ENCODE peak calls at places on chromosome 20, in ten cellular contexts. W, D, A, Q, N, X, T, L, V and Y are unnamed samples.

GRCh38 chr20:6756961-6757595 is 10.4 kb upstream of the BMP2 start:
- DNase-seq in L (no peak), X (no peak), W (no peak), D (no peak), T (no peak), A (no peak), Q (no peak), V (no peak), N (no peak), Y (no peak)

GRCh38 chr20:23149623-23150279 is 63.6 kb upstream of the CD93 start:
- DNase-seq in N (no peak), D (peak), X (no peak), L (no peak), A (no peak), Q (no peak), W (no peak), T (no peak), V (no peak), Y (no peak)

GRCh38 chr20:18743665-18744440 is 69.7 kb upstream of the SCP2D1 start:
- DNase-seq in X (no peak), T (no peak), N (no peak), A (no peak), Q (no peak), D (no peak), V (no peak), L (no peak), W (no peak), Y (no peak)

GRCh38 chr20:41249371-41249770 is 68.2 kb downstream of the ZHX3 start:
- DNase-seq in W (peak), T (no peak), N (peak), Q (no peak), D (no peak), L (peak), V (peak), X (no peak), A (no peak), Y (peak)

GRCh38 chr20:7285918-7286556 is 518.6 kb downstream of the BMP2 start:
- DNase-seq in L (peak), D (peak), V (peak), W (peak), A (peak), X (peak), T (peak), N (no peak), Q (peak), Y (peak)

GRCh38 chr20:11672959-11673358 is 244.7 kb upstream of the BTBD3 start:
- DNase-seq in Q (no peak), A (no peak), W (no peak), V (no peak), D (no peak), T (no peak), X (no peak), L (no peak), N (no peak), Y (no peak)

GRCh38 chr20:7496394-7497111 is 443.7 kb downstream of the HAO1 start:
- DNase-seq in A (no peak), W (peak), V (no peak), D (no peak), N (no peak), X (no peak), L (no peak), T (no peak), Q (no peak), Y (no peak)

GRCh38 chr20:43463133-43463863 is 5.6 kb downstream of the SRSF6 start:
- DNase-seq in L (no peak), W (no peak), V (no peak), Q (no peak), N (no peak), T (no peak), D (no peak), A (no peak), X (no peak), Y (no peak)

GRCh38 chr20:36815454-36816091 is 42.0 kb upstream of the DSN1 start:
- DNase-seq in V (no peak), Q (no peak), A (no peak), T (no peak), L (no peak), D (no peak), X (no peak), N (no peak), W (no peak), Y (no peak)

GRCh38 chr20:20491784-20492145 is 123.9 kb downstream of the INSM1 start:
- DNase-seq in V (no peak), L (no peak), D (no peak), W (no peak), T (no peak), X (no peak), N (no peak), A (no peak), Q (no peak), Y (no peak)

GRCh38 chr20:62426678-62427077 is 661 bp downstream of the RBBP8NL start:
- DNase-seq in A (peak), N (no peak), D (peak), X (peak), W (no peak), Q (peak), T (peak), V (peak), L (no peak), Y (no peak)

GRCh38 chr20:31410011-31410410 is 4.0 kb upstream of the DEFB121 start:
- DNase-seq in Q (no peak), A (no peak), W (no peak), N (no peak), L (no peak), D (no peak), V (no peak), X (no peak), T (no peak), Y (no peak)

GRCh38 chr20:3082306-3082951 is 2.1 kb downstream of the AVP start:
- DNase-seq in L (no peak), A (no peak), T (no peak), D (no peak), V (peak), N (no peak), Q (no peak), X (peak), W (no peak), Y (no peak)

GRCh38 chr20:63525968-63526367 is 5.4 kb downstream of the PPDPF start:
- DNase-seq in W (no peak), T (no peak), V (no peak), A (peak), Q (no peak), L (no peak), N (no peak), D (no peak), X (no peak), Y (no peak)

GRCh38 chr20:7770046-7770445 is 170.2 kb downstream of the HAO1 start:
- DNase-seq in L (no peak), X (no peak), A (no peak), V (no peak), D (no peak), W (no peak), N (no peak), T (no peak), Q (no peak), Y (no peak)

DNA sequence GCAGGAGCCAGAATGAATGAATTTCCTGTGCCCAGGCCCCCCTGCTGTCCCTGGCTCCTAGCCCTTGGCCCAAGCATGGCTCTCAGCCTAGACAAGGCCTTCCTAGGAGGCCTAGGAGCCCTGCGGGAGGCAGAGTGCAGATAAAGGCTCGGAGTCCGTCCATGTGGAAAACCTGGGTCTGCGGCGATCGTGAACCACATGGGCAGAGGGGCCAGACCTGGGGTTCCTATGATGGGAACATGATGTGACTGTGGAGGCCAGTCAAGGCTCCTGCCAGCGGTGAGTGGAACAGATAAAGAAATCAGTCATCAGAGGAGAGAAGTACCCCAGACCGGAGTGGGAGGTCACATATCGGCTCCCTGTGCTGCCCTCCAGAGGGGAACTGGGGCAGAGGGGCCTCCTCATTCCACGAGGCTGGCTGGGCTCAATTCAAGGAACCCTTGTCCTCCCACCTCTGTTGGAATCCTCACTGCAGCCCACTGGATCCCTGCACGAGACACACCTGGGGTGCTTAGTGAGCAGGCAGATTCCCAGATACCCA is 5.8 kb upstream of the VSTM2L start:
- DNase-seq in A (no peak), L (peak), X (peak), W (peak), Q (no peak), N (no peak), V (no peak), T (no peak), D (no peak), Y (no peak)
- TF ChIP-seq CTCF in A (peak), L (peak), X (peak), W (peak), Q (no peak), N (no peak), V (peak), T (no peak), D (no peak), Y (no peak)

GRCh38 chr20:35340436-35340835 is 48.2 kb upstream of the FAM83C start:
- DNase-seq in T (no peak), W (no peak), N (no peak), L (no peak), D (no peak), A (no peak), Q (no peak), X (no peak), V (no peak), Y (no peak)

GRCh38 chr20:35345189-35345588 is 53.0 kb upstream of the FAM83C start:
- DNase-seq in X (no peak), W (no peak), L (no peak), A (no peak), N (no peak), Q (no peak), D (no peak), T (no peak), V (no peak), Y (no peak)

GRCh38 chr20:35344354-35344837 is 52.2 kb upstream of the FAM83C start:
- DNase-seq in A (no peak), L (no peak), V (peak), N (no peak), D (peak), W (peak), X (no peak), Q (peak), T (peak), Y (no peak)

GRCh38 chr20:35341366-35342028 is 49.3 kb upstream of the FAM83C start:
- DNase-seq in T (no peak), V (no peak), A (no peak), X (peak), L (no peak), N (no peak), Q (no peak), D (no peak), W (no peak), Y (no peak)

DNA sequence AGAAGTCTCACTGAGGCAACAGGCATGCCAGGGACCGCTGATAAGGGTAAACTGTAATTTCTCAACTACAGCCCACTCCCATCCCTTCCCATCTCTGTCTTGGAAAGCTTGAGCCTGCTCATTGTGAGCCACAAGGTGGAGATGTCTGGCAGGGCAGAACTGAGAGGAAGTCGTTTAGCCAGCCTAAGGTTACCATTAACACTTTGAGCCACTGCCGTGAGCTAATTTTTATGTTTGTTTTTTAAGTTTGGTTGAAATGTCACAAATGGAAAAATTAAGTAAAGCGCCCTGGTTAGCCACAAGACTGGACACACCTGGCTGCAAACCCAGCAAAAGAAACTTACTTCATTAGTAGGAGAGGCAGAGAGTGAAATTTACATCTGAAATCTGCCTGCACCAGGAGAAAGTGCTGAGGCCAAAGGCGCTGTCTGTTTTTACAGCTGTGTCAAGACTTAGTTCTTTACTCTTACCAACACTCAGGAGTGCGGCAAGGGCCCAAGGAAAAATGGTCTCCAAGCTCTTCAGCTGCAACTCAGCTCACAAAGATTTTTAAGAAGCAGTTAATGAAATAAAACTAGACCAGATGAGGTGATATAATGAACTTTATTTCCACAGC is 50.0 kb upstream of the FAM83C start:
- DNase-seq in A (no peak), T (no peak), V (no peak), X (peak), D (no peak), L (no peak), W (peak), Q (no peak), N (no peak), Y (no peak)
- TF ChIP-seq CTCF in A (no peak), T (no peak), V (no peak), X (peak), D (no peak), L (peak), W (peak), Q (no peak), N (no peak), Y (peak)

GRCh38 chr20:44716309-44717106 is 1.3 kb downstream of the CCN5 start:
- DNase-seq in V (no peak), D (no peak), N (no peak), W (no peak), L (no peak), Q (peak), A (no peak), T (no peak), X (no peak), Y (no peak)
- TF ChIP-seq CTCF in V (no peak), D (no peak), N (no peak), W (no peak), L (no peak), Q (no peak), A (no peak), T (no peak), X (no peak), Y (no peak)

GRCh38 chr20:49674383-49675352 is 39.0 kb downstream of the B4GALT5 start:
- DNase-seq in D (no peak), L (no peak), A (no peak), V (peak), T (no peak), X (no peak), N (no peak), W (peak), Q (no peak), Y (no peak)
- TF ChIP-seq CTCF in D (no peak), L (no peak), A (no peak), V (peak), T (no peak), X (peak), N (peak), W (no peak), Q (no peak), Y (no peak)

GRCh38 chr20:59933849-59934585 is 580 bp upstream of the SYCP2 start:
- DNase-seq in W (peak), L (peak), V (peak), Q (peak), T (peak), D (peak), N (peak), A (peak), X (peak), Y (peak)
- TF ChIP-seq CTCF in W (peak), L (peak), V (peak), Q (peak), T (peak), D (peak), N (peak), A (peak), X (peak), Y (peak)

DNA sequence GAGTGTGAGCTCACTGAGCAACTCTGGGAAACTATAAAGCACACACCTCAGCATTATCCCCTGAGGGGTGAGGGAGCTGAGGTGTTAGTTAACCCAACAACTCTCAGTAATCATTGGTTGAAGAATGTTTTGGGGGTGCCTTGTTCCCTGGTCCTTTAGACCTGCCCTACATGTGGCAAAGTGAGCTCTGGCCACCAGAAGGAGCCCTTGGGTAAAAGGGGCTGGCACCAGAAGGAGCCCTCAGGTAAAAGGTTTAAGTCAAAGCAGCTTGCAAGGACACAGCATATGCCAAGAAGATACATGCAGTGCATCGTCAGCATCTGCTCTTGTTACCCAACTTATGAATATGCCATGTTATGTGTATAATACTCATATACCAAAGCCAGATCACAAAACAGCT is 1081.7 kb downstream of the KIF16B start:
- DNase-seq in T (no peak), W (no peak), A (no peak), N (no peak), V (peak), X (no peak), L (no peak), Q (no peak), D (peak), Y (no peak)
- TF ChIP-seq CTCF in T (peak), W (no peak), A (peak), N (no peak), V (peak), X (no peak), L (peak), Q (peak), D (peak), Y (no peak)